ENCODE peak calls at places on chromosomes 11 and 22, in ten cellular contexts. P is stomach, T is vagina, Z is ovary, E is sigmoid colon, B is IMR-90, W is body of pancreas, K is heart left ventricle, Y is H1, D is upper lobe of left lung. G is an unnamed sample.

GRCh38 chr22:32644252-32645100 is 157.0 kb upstream of the TIMP3 start:
- DNase-seq in P (peak), T (no peak), Z (peak), E (peak), B (peak), W (peak), K (peak), Y (no peak), D (no peak), G (no peak)

GRCh38 chr11:122375687-122376399 is 259.8 kb upstream of the BLID start:
- DNase-seq in P (no peak), T (no peak), Z (no peak), E (no peak), B (peak), W (no peak), K (no peak), Y (no peak), D (no peak), G (no peak)

GRCh38 chr11:119065369-119065768 is 2.2 kb upstream of the VPS11 start:
- DNase-seq in P (no peak), T (no peak), Z (no peak), E (no peak), B (peak), W (no peak), K (no peak), Y (no peak), D (no peak), G (no peak)

GRCh38 chr22:48644108-48644507 is 1183.6 kb downstream of the BRD1 start:
- DNase-seq in P (no peak), T (no peak), Z (no peak), E (no peak), B (no peak), W (no peak), K (no peak), Y (no peak), D (no peak), G (no peak)

GRCh38 chr11:134663506-134664313 is 251.7 kb upstream of the B3GAT1 start:
- DNase-seq in P (peak), T (peak), Z (no peak), E (peak), B (no peak), W (no peak), K (no peak), Y (peak), D (no peak), G (no peak)

GRCh38 chr11:102079625-102080024 is 30.6 kb upstream of the YAP1 start:
- DNase-seq in P (no peak), T (no peak), Z (no peak), E (no peak), B (no peak), W (no peak), K (no peak), Y (no peak), D (no peak), G (no peak)

GRCh38 chr11:128399186-128399585 is 188.2 kb downstream of the ETS1 start:
- DNase-seq in P (no peak), T (no peak), Z (no peak), E (no peak), B (peak), W (no peak), K (no peak), Y (no peak), D (no peak), G (no peak)

GRCh38 chr22:38311331-38311635 is 6.0 kb downstream of the CSNK1E start:
- DNase-seq in P (no peak), T (no peak), Z (no peak), E (no peak), B (no peak), W (no peak), K (no peak), Y (no peak), D (no peak), G (no peak)

GRCh38 chr11:2800655-2801531 is 84.7 kb downstream of the CDKN1C start:
- DNase-seq in P (peak), T (no peak), Z (peak), E (peak), B (no peak), W (peak), K (peak), Y (peak), D (peak), G (no peak)

GRCh38 chr11:125261471-125262087 is 97.0 kb downstream of the PKNOX2 start:
- DNase-seq in P (no peak), T (no peak), Z (peak), E (no peak), B (no peak), W (no peak), K (no peak), Y (no peak), D (no peak), G (no peak)

GRCh38 chr11:69321877-69322350 is 28.0 kb downstream of the MYEOV start:
- DNase-seq in P (no peak), T (no peak), Z (no peak), E (peak), B (peak), W (no peak), K (no peak), Y (no peak), D (no peak), G (no peak)

GRCh38 chr22:45916515-45916914 is 60.4 kb downstream of the WNT7B start:
- DNase-seq in P (no peak), T (no peak), Z (no peak), E (no peak), B (no peak), W (no peak), K (no peak), Y (no peak), D (peak), G (no peak)

GRCh38 chr11:35588627-35589026 is 29.6 kb upstream of the FJX1 start:
- DNase-seq in P (no peak), T (no peak), Z (no peak), E (no peak), B (peak), W (no peak), K (no peak), Y (no peak), D (no peak), G (no peak)
- H3K27ac ChIP-seq in P (no peak), T (no peak), Z (no peak), E (no peak), B (peak), W (no peak), K (no peak), Y (no peak), D (no peak), G (no peak)

GRCh38 chr22:49962012-49962750 is 1.6 kb downstream of the PIM3 start:
- DNase-seq in P (peak), T (no peak), Z (peak), E (peak), B (peak), W (peak), K (peak), Y (peak), D (peak), G (peak)
- TF ChIP-seq POLR2A in P (peak), T (no peak), Z (no peak), E (peak), B (peak), W (peak), K (no peak), Y (no peak), D (peak), G (peak)

GRCh38 chr22:28629420-28630184 is 50.0 kb downstream of the TTC28 start:
- DNase-seq in P (no peak), T (no peak), Z (no peak), E (no peak), B (peak), W (no peak), K (no peak), Y (no peak), D (no peak), G (no peak)
- H3K4me3 ChIP-seq in P (no peak), T (no peak), Z (no peak), E (no peak), B (no peak), W (no peak), K (no peak), Y (no peak), D (no peak), G (no peak)

GRCh38 chr22:40243891-40244290 is 66.2 kb downstream of the TNRC6B start:
- DNase-seq in P (no peak), T (no peak), Z (no peak), E (no peak), B (no peak), W (no peak), K (no peak), Y (no peak), D (no peak), G (no peak)
- H3K27ac ChIP-seq in P (peak), T (no peak), Z (no peak), E (no peak), B (no peak), W (no peak), K (no peak), Y (no peak), D (no peak), G (no peak)

GRCh38 chr11:57762235-57762866 is 749 bp downstream of the CTNND1 start:
- DNase-seq in P (no peak), T (no peak), Z (no peak), E (no peak), B (no peak), W (peak), K (no peak), Y (no peak), D (no peak), G (no peak)
- TF ChIP-seq POLR2A in P (no peak), T (no peak), Z (no peak), E (no peak), B (no peak), W (no peak), K (no peak), Y (no peak), D (no peak), G (no peak)

DNA sequence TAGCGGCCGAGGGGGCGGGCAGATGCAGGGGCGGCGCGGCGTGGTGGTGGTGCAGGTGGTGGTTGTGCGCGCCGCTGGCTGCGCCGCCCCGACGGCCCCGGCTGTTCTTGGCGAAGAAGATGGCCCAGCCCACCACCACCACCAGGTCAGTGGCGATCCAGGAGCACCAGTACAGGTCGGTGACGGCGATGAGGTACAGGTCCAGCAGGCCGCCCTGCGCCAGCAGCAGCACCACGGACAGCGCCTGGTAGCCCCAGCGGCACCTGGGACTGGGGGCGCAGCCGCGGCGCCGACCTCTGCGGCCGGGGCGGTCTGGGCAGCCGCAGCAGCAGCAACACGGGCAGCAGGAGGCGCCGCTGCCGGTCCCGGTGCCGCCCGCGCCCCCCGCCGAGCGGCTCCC is 879 bp downstream of the TMEM121B start:
- DNase-seq in P (peak), T (no peak), Z (peak), E (no peak), B (peak), W (peak), K (peak), Y (peak), D (peak), G (no peak)
- H3K4me3 ChIP-seq in P (peak), T (peak), Z (no peak), E (no peak), B (no peak), W (no peak), K (peak), Y (peak), D (no peak), G (peak)

GRCh38 chr22:23192133-23192532 is 11.8 kb downstream of the BCR start:
- DNase-seq in P (peak), T (no peak), Z (no peak), E (no peak), B (no peak), W (peak), K (no peak), Y (no peak), D (no peak), G (no peak)

GRCh38 chr22:23196165-23196564 is 15.9 kb downstream of the BCR start:
- DNase-seq in P (no peak), T (no peak), Z (no peak), E (no peak), B (no peak), W (no peak), K (no peak), Y (no peak), D (no peak), G (no peak)

GRCh38 chr22:23193420-23193819 is 13.1 kb downstream of the BCR start:
- DNase-seq in P (no peak), T (no peak), Z (no peak), E (no peak), B (no peak), W (no peak), K (no peak), Y (no peak), D (no peak), G (no peak)

GRCh38 chr22:23192558-23192957 is 12.2 kb downstream of the BCR start:
- DNase-seq in P (no peak), T (no peak), Z (no peak), E (no peak), B (no peak), W (no peak), K (no peak), Y (no peak), D (no peak), G (no peak)

DNA sequence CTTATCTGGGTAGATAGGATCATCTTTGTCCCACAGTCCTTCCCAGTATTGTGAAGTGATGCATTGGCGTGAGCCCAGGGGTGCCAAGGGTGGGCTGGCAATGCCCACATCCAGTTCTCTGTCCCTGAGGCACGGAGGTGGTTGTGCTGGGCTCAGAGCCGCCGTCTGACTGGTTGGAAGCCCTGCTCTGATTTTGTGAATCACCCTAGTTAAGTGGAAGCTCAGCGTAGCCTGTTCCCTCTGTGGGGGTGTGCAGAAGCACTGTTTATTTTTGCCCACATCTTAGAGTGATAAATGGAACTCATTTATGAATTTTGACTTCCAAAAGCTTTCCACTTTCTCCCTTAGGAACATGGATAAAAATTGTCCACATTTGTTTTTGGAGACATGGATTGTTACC is 13.6 kb downstream of the BCR start:
- DNase-seq in P (no peak), T (no peak), Z (no peak), E (no peak), B (peak), W (no peak), K (no peak), Y (no peak), D (no peak), G (no peak)
- H3K27ac ChIP-seq in P (no peak), T (no peak), Z (no peak), E (no peak), B (no peak), W (no peak), K (no peak), Y (no peak), D (no peak), G (peak)

DNA sequence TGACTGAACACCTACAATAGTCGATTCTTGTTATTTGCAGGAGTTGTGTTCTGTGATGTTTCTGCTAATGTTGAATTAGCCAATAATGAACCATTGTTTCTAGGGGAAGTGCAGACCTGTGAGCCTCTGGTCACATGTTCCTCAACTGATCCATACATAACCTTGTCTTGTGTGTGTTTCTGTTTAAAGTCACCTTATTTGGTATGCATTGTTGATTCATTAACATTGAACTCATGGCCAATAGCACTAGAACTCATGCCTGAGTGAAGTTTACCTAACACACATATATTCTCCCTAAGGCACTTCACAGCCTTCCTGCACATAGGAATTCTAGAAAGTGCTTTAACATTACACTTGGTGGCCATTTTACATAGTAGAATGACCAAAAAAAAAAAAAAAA is 271.8 kb upstream of the PLET1 start:
- DNase-seq in P (no peak), T (no peak), Z (no peak), E (no peak), B (no peak), W (no peak), K (no peak), Y (no peak), D (no peak), G (no peak)
- TF ChIP-seq POLR2A in P (no peak), T (no peak), Z (no peak), E (no peak), B (no peak), W (no peak), K (no peak), Y (no peak), D (no peak), G (no peak)

G was measured in tibial nerve.